ENCODE peak calls at places on chromosome 17, in six cellular contexts. N is lung; C is mucosa of descending colon; O is naive thymus-derived CD4-positive, alpha-beta T cell; G is cardiac muscle cell; K is colonic mucosa. P is an unnamed sample.

GRCh38 chr17:83092931-83093330 is 13.5 kb downstream of the METRNL start:
- DNase-seq in O (no peak), K (no peak), C (peak; percentile 46), G (no peak), N (no peak), P (no peak)

GRCh38 chr17:81999975-82000802 is 22.5 kb downstream of the CENPX start:
- DNase-seq in O (no peak), G (no peak), N (no peak), C (no peak), K (no peak), P (no peak)

GRCh38 chr17:33858682-33859081 is 396.4 kb upstream of the CCL2 start:
- DNase-seq in N (no peak), G (no peak), O (no peak), C (no peak), K (no peak), P (no peak)

GRCh38 chr17:63834431-63835166 is 7.1 kb upstream of the FTSJ3 start:
- DNase-seq in C (peak; percentile 55), G (peak; percentile 83), K (no peak), O (no peak), N (peak; percentile 51), P (peak; percentile 41)

GRCh38 chr17:28346746-28347246 is 10.5 kb downstream of the POLDIP2 start:
- DNase-seq in O (no peak), N (no peak), K (no peak), C (no peak), G (peak; percentile 49), P (no peak)

GRCh38 chr17:48647103-48647963 is 21.2 kb upstream of the HOXB9 start:
- DNase-seq in O (no peak), C (peak; percentile 72), G (no peak), N (no peak), K (peak; percentile 66), P (no peak)

GRCh38 chr17:20122236-20122879 is 113.2 kb downstream of the SPECC1 start:
- DNase-seq in C (peak; percentile 33), O (no peak), N (no peak), G (no peak), K (no peak), P (no peak)

GRCh38 chr17:61414141-61414935 is 14.7 kb downstream of the TBX2 start:
- DNase-seq in C (peak; percentile 49), N (peak; percentile 59), K (peak; percentile 29), G (no peak), O (no peak), P (no peak)

GRCh38 chr17:42337442-42337841 is 49.1 kb downstream of the STAT5A start:
- DNase-seq in C (peak; percentile 30), G (no peak), N (no peak), O (peak; percentile 23), K (no peak), P (peak; percentile 73)

GRCh38 chr17:8326591-8327583 is 12.8 kb upstream of the ODF4 start:
- DNase-seq in G (peak; percentile 39), N (no peak), C (no peak), K (no peak), O (peak; percentile 25), P (no peak)

GRCh38 chr17:65487990-65488389 is 73.5 kb downstream of the AXIN2 start:
- DNase-seq in C (no peak), G (no peak), N (no peak), O (no peak), K (no peak), P (no peak)

GRCh38 chr17:79993390-79994221 is 42.1 kb downstream of the TBC1D16 start:
- DNase-seq in K (peak; percentile 78), N (peak; percentile 80), O (peak; percentile 28), C (peak; percentile 72), G (peak; percentile 73), P (no peak)

GRCh38 chr17:28532063-28532960 is 20.1 kb downstream of the UNC119 start:
- DNase-seq in K (no peak), N (no peak), O (no peak), G (no peak), C (no peak), P (no peak)

DNA sequence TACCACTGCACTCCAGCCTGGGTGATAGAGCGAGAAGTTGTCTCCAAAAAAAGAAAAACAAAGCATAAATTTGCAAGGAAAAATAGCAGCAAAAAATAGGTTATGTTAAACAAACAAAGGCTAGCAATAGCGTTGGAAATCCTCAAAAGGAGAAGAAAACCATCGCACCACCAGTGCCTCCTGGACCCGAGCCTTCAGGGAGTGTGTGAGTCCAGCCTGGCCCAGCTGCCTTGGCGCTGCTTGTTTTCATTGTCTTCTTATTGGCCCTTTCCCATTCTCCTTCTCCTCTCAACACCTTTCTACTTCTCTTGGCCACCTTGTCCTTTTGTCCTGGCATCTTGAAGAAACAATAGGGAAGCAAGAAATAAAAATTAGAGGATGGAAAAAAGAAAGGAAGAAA is 4.5 kb upstream of the UBALD2 start:
- DNase-seq in C (peak; percentile 27), O (no peak), N (no peak), G (no peak), K (no peak), P (no peak)
- H3K4me1 ChIP-seq in C (peaks cover 62% of the 10 kb centered on the region), O (peaks cover 21% of the 10 kb centered on the region), N (no peaks in the 10 kb centered on the region), G (peaks cover 4% of the 10 kb centered on the region), K (peaks cover 34% of the 10 kb centered on the region), P (peaks cover 22% of the 10 kb centered on the region)

GRCh38 chr17:32174889-32175288 is 32.6 kb downstream of the RHOT1 start:
- DNase-seq in G (no peak), O (no peak), N (no peak), K (no peak), C (no peak), P (no peak)
- H3K9me3 ChIP-seq in G (no peaks in the 10 kb centered on the region), O (no peaks in the 10 kb centered on the region), N (no peaks in the 10 kb centered on the region), K (no peaks in the 10 kb centered on the region), C (no peaks in the 10 kb centered on the region), P (no peaks in the 10 kb centered on the region)

DNA sequence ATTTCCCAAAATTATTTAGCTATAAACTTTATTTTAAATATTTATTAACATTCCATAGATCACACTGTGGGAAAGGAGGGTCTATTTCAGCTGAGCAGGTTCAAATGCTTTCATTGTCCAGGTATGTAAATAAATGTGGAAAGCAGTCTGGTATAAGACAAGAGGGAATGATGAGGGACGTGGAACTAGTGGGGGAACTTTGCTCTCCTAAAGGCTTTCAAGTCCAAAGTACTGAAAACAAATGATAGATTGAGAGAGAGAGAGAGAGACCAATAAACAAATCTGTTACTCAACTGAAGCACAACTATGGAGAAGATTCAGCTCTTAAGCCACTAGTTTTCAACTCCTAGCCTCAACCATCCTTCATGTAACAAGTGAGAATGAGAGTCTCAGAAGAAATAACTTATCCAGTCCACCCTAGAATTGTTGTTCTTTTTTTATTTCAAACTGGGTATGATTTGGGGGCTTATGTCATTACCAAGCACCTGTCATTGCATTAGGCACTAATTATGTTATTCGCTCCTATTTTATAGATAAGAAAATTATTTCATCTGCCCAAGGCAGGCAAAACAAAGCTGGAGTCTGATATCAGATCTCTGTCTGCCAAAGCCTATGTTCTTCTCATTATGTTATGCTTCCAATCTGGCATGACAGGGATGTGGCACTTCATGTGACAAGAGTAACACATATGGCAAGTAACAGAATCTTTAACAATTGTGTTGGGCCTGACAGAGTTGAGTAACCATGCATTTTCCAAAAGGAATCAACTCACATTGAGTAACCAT is 61.4 kb upstream of the TOM1L1 start:
- DNase-seq in C (no peak), N (no peak), G (no peak), K (no peak), O (no peak), P (no peak)
- H3K4me3 ChIP-seq in C (no peak overlapping the region), N (no peak overlapping the region), G (no peak overlapping the region), K (no peak overlapping the region), O (no peak overlapping the region), P (no peak overlapping the region)

GRCh38 chr17:45428050-45428953 is 4.4 kb downstream of the ARHGAP27 start:
- DNase-seq in N (peak; percentile 78), C (peak; percentile 90), O (peak; percentile 84), G (peak; percentile 80), K (peak; percentile 81), P (peak; percentile 66)
- H3K4me1 ChIP-seq in N (peaks cover 4% of the 10 kb centered on the region), C (peaks cover 41% of the 10 kb centered on the region), O (peaks cover 14% of the 10 kb centered on the region), G (peaks cover 5% of the 10 kb centered on the region), K (peaks cover 16% of the 10 kb centered on the region), P (peaks cover 33% of the 10 kb centered on the region)

DNA sequence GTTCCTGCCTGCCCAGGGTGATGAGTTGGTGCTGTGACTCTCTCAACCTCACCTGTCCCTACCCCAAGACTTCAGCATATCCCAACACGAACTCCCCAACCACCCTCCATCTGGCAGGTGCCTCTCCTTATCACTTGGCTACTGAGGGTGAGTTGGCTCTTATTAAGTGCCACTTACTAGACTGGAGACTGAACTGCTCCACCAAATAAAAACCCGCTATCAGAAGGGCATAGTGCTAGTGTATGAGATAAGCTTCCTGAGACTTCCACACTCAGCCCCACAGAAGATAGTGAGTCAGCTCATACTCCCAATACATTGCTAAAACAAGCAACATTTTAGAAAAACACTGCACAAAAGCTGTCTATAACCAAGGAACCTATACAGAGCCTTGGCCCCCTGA is 16.0 kb upstream of the CCL18 start:
- DNase-seq in G (no peak), O (no peak), N (no peak), C (no peak), K (no peak), P (no peak)
- H3K9me3 ChIP-seq in G (no peaks in the 10 kb centered on the region), O (no peaks in the 10 kb centered on the region), N (peaks cover 5% of the 10 kb centered on the region), C (peaks cover 16% of the 10 kb centered on the region), K (no peaks in the 10 kb centered on the region), P (peaks cover 15% of the 10 kb centered on the region)

GRCh38 chr17:67491678-67492019 is 114.6 kb downstream of the PITPNC1 start:
- DNase-seq in C (no peak), O (no peak), K (no peak), N (no peak), G (no peak), P (no peak)

GRCh38 chr17:67493811-67494210 is 116.7 kb downstream of the PITPNC1 start:
- DNase-seq in O (no peak), G (no peak), N (no peak), K (no peak), C (no peak), P (no peak)

GRCh38 chr17:67492824-67493490 is 115.9 kb downstream of the PITPNC1 start:
- DNase-seq in C (no peak), O (no peak), N (no peak), G (no peak), K (no peak), P (no peak)

GRCh38 chr17:67491009-67491677 is 114.1 kb downstream of the PITPNC1 start:
- DNase-seq in O (no peak), G (no peak), N (peak; percentile 63), C (peak; percentile 58), K (peak; percentile 51), P (no peak)

GRCh38 chr17:67492251-67492740 is 115.2 kb downstream of the PITPNC1 start:
- DNase-seq in K (no peak), O (no peak), N (no peak), C (no peak), G (no peak), P (no peak)
- H3K4me3 ChIP-seq in K (no peak overlapping the region), O (no peak overlapping the region), N (no peak overlapping the region), C (no peak overlapping the region), G (no peak overlapping the region), P (no peak overlapping the region)

DNA sequence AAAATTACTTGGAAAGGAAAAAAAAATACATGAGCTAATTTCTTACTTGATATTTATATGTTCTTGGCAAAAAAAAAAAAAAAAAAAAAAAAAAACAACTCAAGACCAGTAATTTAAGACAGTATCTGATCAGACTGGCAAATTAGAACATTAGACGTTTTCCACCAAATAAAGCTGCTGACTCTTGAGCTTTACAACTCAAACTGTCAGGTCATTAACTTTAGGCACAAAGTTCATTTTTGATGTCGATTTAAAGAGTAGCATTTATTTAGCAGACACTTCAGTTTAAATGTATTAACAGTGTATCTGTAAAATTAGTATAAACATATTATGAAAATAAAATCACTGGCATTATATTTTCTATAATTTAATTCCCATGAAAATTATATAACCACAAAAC is 66.7 kb downstream of the NCOR1 start:
- DNase-seq in C (no peak), G (no peak), O (no peak), K (no peak), N (no peak), P (no peak)
- H3K4me1 ChIP-seq in C (no peaks in the 10 kb centered on the region), G (no peaks in the 10 kb centered on the region), O (no peaks in the 10 kb centered on the region), K (no peaks in the 10 kb centered on the region), N (no peaks in the 10 kb centered on the region), P (no peaks in the 10 kb centered on the region)